ENCODE peak calls at places on chromosomes 16 and 17, in nine cellular contexts. U is AG04449, T is RWPE1, O is tibial nerve, L is progenitor cell of endocrine pancreas, D is endothelial cell, X is dorsolateral prefrontal cortex, A is BJ, W is GM12865. P is an unnamed sample.

GRCh38 chr16:65704866-65705265 is 583.0 kb upstream of the CDH11 start:
- DNase-seq in X (no peak), U (no peak), D (peak; percentile 23), O (no peak), W (no peak), A (no peak), L (no peak), T (no peak), P (no peak)

GRCh38 chr17:15442316-15443185 is 24.9 kb downstream of the CDRT4 start:
- DNase-seq in T (no peak), A (no peak), U (no peak), X (peak; percentile 62), O (no peak), L (no peak), W (no peak), D (no peak), P (no peak)

GRCh38 chr17:29341726-29342125 is 47.8 kb upstream of the NUFIP2 start:
- DNase-seq in U (no peak), W (no peak), O (no peak), T (peak; percentile 5), D (no peak), L (no peak), X (no peak), A (peak; percentile 20), P (no peak)

GRCh38 chr16:84729716-84730320 is 30.0 kb downstream of the USP10 start:
- DNase-seq in D (no peak), L (no peak), U (no peak), T (no peak), A (no peak), W (no peak), O (no peak), X (no peak), P (no peak)

GRCh38 chr16:6891486-6891885 is 441.2 kb upstream of the RBFOX1 start:
- DNase-seq in X (no peak), A (no peak), T (no peak), W (no peak), D (no peak), O (no peak), L (no peak), U (no peak), P (no peak)

GRCh38 chr16:49940464-49941224 is 84.4 kb upstream of the CNEP1R1 start:
- DNase-seq in X (no peak), O (no peak), A (no peak), T (no peak), W (no peak), L (no peak), D (no peak), U (no peak), P (no peak)

GRCh38 chr17:44334315-44335181 is 9.9 kb upstream of the SLC25A39 start:
- DNase-seq in U (no peak), W (no peak), A (no peak), D (no peak), T (no peak), L (no peak), O (no peak), X (no peak), P (no peak)

GRCh38 chr17:68542698-68543463 is 30.7 kb downstream of the PRKAR1A start:
- DNase-seq in A (no peak), U (no peak), O (no peak), D (no peak), L (no peak), X (no peak), T (peak; percentile 18), W (no peak), P (no peak)

GRCh38 chr17:19023209-19023999 is 18.8 kb upstream of the FAM83G start:
- DNase-seq in O (no peak), X (no peak), U (no peak), T (no peak), D (no peak), W (no peak), A (no peak), L (no peak), P (no peak)

GRCh38 chr17:75061055-75061438 is 14.0 kb downstream of the KCTD2 start:
- DNase-seq in D (no peak), O (no peak), W (no peak), T (no peak), L (no peak), U (no peak), X (no peak), A (no peak), P (no peak)
- TF ChIP-seq CTCF in D (no peak), O (no peak), W (no peak), T (no peak), L (no peak), U (no peak), X (no peak), A (no peak), P (no peak)

GRCh38 chr16:64481497-64481896 is 640.4 kb downstream of the CDH11 start:
- DNase-seq in W (no peak), X (no peak), L (no peak), U (no peak), T (no peak), O (no peak), A (no peak), D (no peak), P (no peak)
- TF ChIP-seq CTCF in W (no peak), X (no peak), L (no peak), U (no peak), T (no peak), O (no peak), A (no peak), D (no peak), P (no peak)

GRCh38 chr16:4203748-4204147 is 38.1 kb downstream of the SRL start:
- DNase-seq in X (no peak), W (no peak), A (no peak), L (no peak), T (no peak), O (no peak), D (no peak), U (no peak), P (no peak)

GRCh38 chr16:4202615-4203014 is 39.3 kb downstream of the SRL start:
- DNase-seq in D (no peak), O (no peak), U (no peak), L (no peak), A (no peak), X (no peak), T (no peak), W (no peak), P (no peak)

GRCh38 chr16:4200781-4201137 is 41.1 kb downstream of the SRL start:
- DNase-seq in D (no peak), L (no peak), X (no peak), W (no peak), O (no peak), A (peak; percentile 28), U (no peak), T (no peak), P (no peak)

GRCh38 chr16:4194661-4195060 is 47.2 kb downstream of the SRL start:
- DNase-seq in A (no peak), T (no peak), U (no peak), O (no peak), L (no peak), D (no peak), X (no peak), W (no peak), P (no peak)

GRCh38 chr16:4200000-4200780 is 41.7 kb downstream of the SRL start:
- DNase-seq in X (peak; percentile 60), D (peak; percentile 80), T (peak; percentile 69), A (peak; percentile 7), O (peak; percentile 31), U (no peak), W (peak; percentile 21), L (peak; percentile 55), P (peak; percentile 53)
- TF ChIP-seq CTCF in X (peak; percentile 49), D (no peak), T (peak; percentile 66), A (peak; percentile 77), O (peak; percentile 45), U (peak; percentile 80), W (peak; percentile 35), L (peak; percentile 70), P (peak; percentile 43)

GRCh38 chr17:20234266-20234665 is 225.1 kb downstream of the SPECC1 start:
- DNase-seq in A (no peak), D (no peak), U (no peak), X (no peak), L (no peak), T (no peak), O (no peak), W (peak; percentile 83), P (no peak)
- TF ChIP-seq CTCF in A (no peak), D (no peak), U (no peak), X (no peak), L (no peak), T (no peak), O (no peak), W (no peak), P (no peak)

P was measured in GM20000.